ENCODE peak calls at places on chromosomes 12 and 14, in ten cellular contexts. One of them, this sample, is unnamed.

GRCh38 chr12:11978985-11979384 is 91.8 kb upstream of the BCL2L14 start:
- DNase-seq in iPS DF 19.7: no peak
- DNase-seq in NCI-H345: no peak
- DNase-seq in activated CD4-positive, alpha-beta T cell treated with anti-CD3 and anti-CD28 coated beads for 48 hours: no peak
- DNase-seq in iPS-NIHi11: no peak
- DNase-seq in T-helper 22 cell: no peak
- DNase-seq in T-helper 9 cell: no peak
- DNase-seq in naive thymus-derived CD8-positive, alpha-beta T cell: no peak
- DNase-seq in tibial artery: no peak
- DNase-seq in NCI-H1436 treated with DMSO at 0.1 percent for 48 hours: no peak
- DNase-seq in this sample: no peak

GRCh38 chr14:100850841-100851585 is 25.1 kb downstream of the MEG3 start:
- DNase-seq in iPS DF 19.7: no peak
- DNase-seq in NCI-H345: peak
- DNase-seq in activated CD4-positive, alpha-beta T cell treated with anti-CD3 and anti-CD28 coated beads for 48 hours: peak
- DNase-seq in iPS-NIHi11: peak
- DNase-seq in T-helper 22 cell: peak
- DNase-seq in T-helper 9 cell: peak
- DNase-seq in naive thymus-derived CD8-positive, alpha-beta T cell: peak
- DNase-seq in tibial artery: peak
- DNase-seq in NCI-H1436 treated with DMSO at 0.1 percent for 48 hours: no peak
- DNase-seq in this sample: peak

GRCh38 chr14:25120261-25120660 is 70.3 kb upstream of the STXBP6 start:
- DNase-seq in iPS DF 19.7: no peak
- DNase-seq in NCI-H345: no peak
- DNase-seq in activated CD4-positive, alpha-beta T cell treated with anti-CD3 and anti-CD28 coated beads for 48 hours: no peak
- DNase-seq in iPS-NIHi11: no peak
- DNase-seq in T-helper 22 cell: no peak
- DNase-seq in T-helper 9 cell: no peak
- DNase-seq in naive thymus-derived CD8-positive, alpha-beta T cell: no peak
- DNase-seq in tibial artery: no peak
- DNase-seq in NCI-H1436 treated with DMSO at 0.1 percent for 48 hours: no peak
- DNase-seq in this sample: no peak

GRCh38 chr12:7376196-7376595 is 67.8 kb downstream of the CD163L1 start:
- DNase-seq in iPS DF 19.7: no peak
- DNase-seq in NCI-H345: no peak
- DNase-seq in activated CD4-positive, alpha-beta T cell treated with anti-CD3 and anti-CD28 coated beads for 48 hours: no peak
- DNase-seq in iPS-NIHi11: no peak
- DNase-seq in T-helper 22 cell: no peak
- DNase-seq in T-helper 9 cell: no peak
- DNase-seq in naive thymus-derived CD8-positive, alpha-beta T cell: no peak
- DNase-seq in tibial artery: no peak
- DNase-seq in NCI-H1436 treated with DMSO at 0.1 percent for 48 hours: no peak
- DNase-seq in this sample: no peak

GRCh38 chr14:51869426-51870113 is 9.2 kb downstream of the GNG2 start:
- DNase-seq in iPS DF 19.7: no peak
- DNase-seq in NCI-H345: no peak
- DNase-seq in activated CD4-positive, alpha-beta T cell treated with anti-CD3 and anti-CD28 coated beads for 48 hours: peak
- DNase-seq in iPS-NIHi11: no peak
- DNase-seq in T-helper 22 cell: peak
- DNase-seq in T-helper 9 cell: peak
- DNase-seq in naive thymus-derived CD8-positive, alpha-beta T cell: no peak
- DNase-seq in tibial artery: no peak
- DNase-seq in NCI-H1436 treated with DMSO at 0.1 percent for 48 hours: no peak
- DNase-seq in this sample: no peak

GRCh38 chr12:6092784-6093722 is 31.4 kb downstream of the VWF start:
- DNase-seq in iPS DF 19.7: no peak
- DNase-seq in NCI-H345: no peak
- DNase-seq in activated CD4-positive, alpha-beta T cell treated with anti-CD3 and anti-CD28 coated beads for 48 hours: no peak
- DNase-seq in iPS-NIHi11: peak
- DNase-seq in T-helper 22 cell: no peak
- DNase-seq in T-helper 9 cell: no peak
- DNase-seq in naive thymus-derived CD8-positive, alpha-beta T cell: no peak
- DNase-seq in tibial artery: peak
- DNase-seq in NCI-H1436 treated with DMSO at 0.1 percent for 48 hours: no peak
- DNase-seq in this sample: no peak

GRCh38 chr12:112961074-112961473 is 17.2 kb upstream of the OAS2 start:
- DNase-seq in iPS DF 19.7: no peak
- DNase-seq in NCI-H345: no peak
- DNase-seq in activated CD4-positive, alpha-beta T cell treated with anti-CD3 and anti-CD28 coated beads for 48 hours: peak
- DNase-seq in iPS-NIHi11: peak
- DNase-seq in T-helper 22 cell: no peak
- DNase-seq in T-helper 9 cell: no peak
- DNase-seq in naive thymus-derived CD8-positive, alpha-beta T cell: no peak
- DNase-seq in tibial artery: no peak
- DNase-seq in NCI-H1436 treated with DMSO at 0.1 percent for 48 hours: no peak
- DNase-seq in this sample: no peak

GRCh38 chr12:6613776-6614512 is 6.8 kb upstream of the CHD4 start:
- DNase-seq in iPS DF 19.7: peak
- DNase-seq in NCI-H345: peak
- DNase-seq in activated CD4-positive, alpha-beta T cell treated with anti-CD3 and anti-CD28 coated beads for 48 hours: peak
- DNase-seq in iPS-NIHi11: peak
- DNase-seq in T-helper 22 cell: no peak
- DNase-seq in T-helper 9 cell: peak
- DNase-seq in naive thymus-derived CD8-positive, alpha-beta T cell: peak
- DNase-seq in tibial artery: peak
- DNase-seq in NCI-H1436 treated with DMSO at 0.1 percent for 48 hours: peak
- DNase-seq in this sample: peak

GRCh38 chr14:74444866-74445265 is 18.9 kb upstream of the SYNDIG1L start:
- DNase-seq in iPS DF 19.7: no peak
- DNase-seq in NCI-H345: no peak
- DNase-seq in activated CD4-positive, alpha-beta T cell treated with anti-CD3 and anti-CD28 coated beads for 48 hours: no peak
- DNase-seq in iPS-NIHi11: no peak
- DNase-seq in T-helper 22 cell: no peak
- DNase-seq in T-helper 9 cell: no peak
- DNase-seq in naive thymus-derived CD8-positive, alpha-beta T cell: no peak
- DNase-seq in tibial artery: no peak
- DNase-seq in NCI-H1436 treated with DMSO at 0.1 percent for 48 hours: no peak
- DNase-seq in this sample: no peak

GRCh38 chr14:102479777-102480176 is 29.8 kb downstream of the ANKRD9 start:
- DNase-seq in iPS DF 19.7: no peak
- DNase-seq in NCI-H345: no peak
- DNase-seq in activated CD4-positive, alpha-beta T cell treated with anti-CD3 and anti-CD28 coated beads for 48 hours: no peak
- DNase-seq in iPS-NIHi11: no peak
- DNase-seq in T-helper 22 cell: no peak
- DNase-seq in T-helper 9 cell: no peak
- DNase-seq in naive thymus-derived CD8-positive, alpha-beta T cell: no peak
- DNase-seq in tibial artery: no peak
- DNase-seq in NCI-H1436 treated with DMSO at 0.1 percent for 48 hours: no peak
- DNase-seq in this sample: no peak

GRCh38 chr14:87944987-87945604 is 47.9 kb downstream of the GALC start:
- DNase-seq in iPS DF 19.7: no peak
- DNase-seq in NCI-H345: peak
- DNase-seq in activated CD4-positive, alpha-beta T cell treated with anti-CD3 and anti-CD28 coated beads for 48 hours: no peak
- DNase-seq in iPS-NIHi11: peak
- DNase-seq in T-helper 22 cell: no peak
- DNase-seq in T-helper 9 cell: no peak
- DNase-seq in naive thymus-derived CD8-positive, alpha-beta T cell: no peak
- DNase-seq in tibial artery: no peak
- DNase-seq in NCI-H1436 treated with DMSO at 0.1 percent for 48 hours: no peak
- DNase-seq in this sample: peak

GRCh38 chr12:12445165-12445881 is 88.4 kb downstream of the BORCS5 start:
- DNase-seq in iPS DF 19.7: no peak
- DNase-seq in NCI-H345: no peak
- DNase-seq in activated CD4-positive, alpha-beta T cell treated with anti-CD3 and anti-CD28 coated beads for 48 hours: no peak
- DNase-seq in iPS-NIHi11: no peak
- DNase-seq in T-helper 22 cell: no peak
- DNase-seq in T-helper 9 cell: no peak
- DNase-seq in naive thymus-derived CD8-positive, alpha-beta T cell: no peak
- DNase-seq in tibial artery: no peak
- DNase-seq in NCI-H1436 treated with DMSO at 0.1 percent for 48 hours: no peak
- DNase-seq in this sample: no peak

GRCh38 chr14:79405511-79405910 is 805.8 kb downstream of the DIO2 start:
- DNase-seq in iPS DF 19.7: no peak
- DNase-seq in NCI-H345: no peak
- DNase-seq in activated CD4-positive, alpha-beta T cell treated with anti-CD3 and anti-CD28 coated beads for 48 hours: no peak
- DNase-seq in iPS-NIHi11: no peak
- DNase-seq in T-helper 22 cell: no peak
- DNase-seq in T-helper 9 cell: no peak
- DNase-seq in naive thymus-derived CD8-positive, alpha-beta T cell: no peak
- DNase-seq in tibial artery: no peak
- DNase-seq in NCI-H1436 treated with DMSO at 0.1 percent for 48 hours: no peak
- DNase-seq in this sample: no peak

GRCh38 chr12:100190013-100190394 is 10.6 kb upstream of the ACTR6 start:
- DNase-seq in iPS DF 19.7: no peak
- DNase-seq in NCI-H345: no peak
- DNase-seq in activated CD4-positive, alpha-beta T cell treated with anti-CD3 and anti-CD28 coated beads for 48 hours: no peak
- DNase-seq in iPS-NIHi11: no peak
- DNase-seq in T-helper 22 cell: no peak
- DNase-seq in T-helper 9 cell: no peak
- DNase-seq in naive thymus-derived CD8-positive, alpha-beta T cell: no peak
- DNase-seq in tibial artery: no peak
- DNase-seq in NCI-H1436 treated with DMSO at 0.1 percent for 48 hours: no peak
- DNase-seq in this sample: no peak

This sample was measured in erythroblast.